ENCODE peak calls at places on chromosomes 3 and 15, in ten cellular contexts. One of them, this sample, is unnamed.

GRCh38 chr3:148950806-148951205 is 40.5 kb upstream of the GYG1 start:
- DNase-seq in IMR-90: peak
- DNase-seq in dorsolateral prefrontal cortex: no peak
- DNase-seq in ovary: no peak
- DNase-seq in psoas muscle: no peak
- DNase-seq in cardiac muscle cell: no peak
- DNase-seq in MM.1S: peak
- DNase-seq in left ventricle myocardium inferior: no peak
- DNase-seq in endodermal cell: no peak
- DNase-seq in right lobe of liver: no peak
- DNase-seq in this sample: no peak

GRCh38 chr15:33547876-33548275 is 237.1 kb downstream of the RYR3 start:
- DNase-seq in left ventricle myocardium inferior: no peak
- DNase-seq in psoas muscle: peak
- DNase-seq in IMR-90: peak
- DNase-seq in MM.1S: peak
- DNase-seq in endodermal cell: peak
- DNase-seq in cardiac muscle cell: peak
- DNase-seq in dorsolateral prefrontal cortex: peak
- DNase-seq in ovary: peak
- DNase-seq in right lobe of liver: no peak
- DNase-seq in this sample: peak

GRCh38 chr3:139318431-139318816 is 25.4 kb upstream of the MRPS22 start:
- DNase-seq in ovary: no peak
- DNase-seq in IMR-90: no peak
- DNase-seq in dorsolateral prefrontal cortex: no peak
- DNase-seq in psoas muscle: no peak
- DNase-seq in MM.1S: no peak
- DNase-seq in endodermal cell: no peak
- DNase-seq in left ventricle myocardium inferior: no peak
- DNase-seq in right lobe of liver: no peak
- DNase-seq in cardiac muscle cell: no peak
- DNase-seq in this sample: no peak

GRCh38 chr15:92580933-92581445 is 74.6 kb downstream of the FAM174B start:
- DNase-seq in right lobe of liver: no peak
- DNase-seq in cardiac muscle cell: no peak
- DNase-seq in MM.1S: no peak
- DNase-seq in left ventricle myocardium inferior: no peak
- DNase-seq in dorsolateral prefrontal cortex: no peak
- DNase-seq in psoas muscle: no peak
- DNase-seq in ovary: no peak
- DNase-seq in endodermal cell: no peak
- DNase-seq in IMR-90: no peak
- DNase-seq in this sample: no peak

GRCh38 chr15:63482874-63483323 is 21.5 kb upstream of the USP3 start:
- DNase-seq in dorsolateral prefrontal cortex: no peak
- DNase-seq in MM.1S: no peak
- DNase-seq in psoas muscle: no peak
- DNase-seq in ovary: no peak
- DNase-seq in cardiac muscle cell: no peak
- DNase-seq in IMR-90: no peak
- DNase-seq in right lobe of liver: no peak
- DNase-seq in left ventricle myocardium inferior: no peak
- DNase-seq in endodermal cell: no peak
- DNase-seq in this sample: no peak

GRCh38 chr15:83978588-83978987 is 257.0 kb upstream of the GOLGA6L4 start:
- DNase-seq in cardiac muscle cell: no peak
- DNase-seq in endodermal cell: no peak
- DNase-seq in MM.1S: no peak
- DNase-seq in IMR-90: no peak
- DNase-seq in dorsolateral prefrontal cortex: no peak
- DNase-seq in ovary: no peak
- DNase-seq in left ventricle myocardium inferior: no peak
- DNase-seq in right lobe of liver: no peak
- DNase-seq in psoas muscle: no peak
- DNase-seq in this sample: no peak

GRCh38 chr3:138439646-138440045 is 5.2 kb downstream of the ESYT3 start:
- DNase-seq in cardiac muscle cell: no peak
- DNase-seq in IMR-90: no peak
- DNase-seq in ovary: no peak
- DNase-seq in endodermal cell: peak
- DNase-seq in dorsolateral prefrontal cortex: no peak
- DNase-seq in left ventricle myocardium inferior: no peak
- DNase-seq in psoas muscle: no peak
- DNase-seq in MM.1S: no peak
- DNase-seq in right lobe of liver: no peak
- DNase-seq in this sample: no peak

GRCh38 chr15:66591322-66591862 is 25.6 kb upstream of the LCTL start:
- DNase-seq in dorsolateral prefrontal cortex: no peak
- DNase-seq in MM.1S: no peak
- DNase-seq in psoas muscle: no peak
- DNase-seq in left ventricle myocardium inferior: no peak
- DNase-seq in endodermal cell: no peak
- DNase-seq in right lobe of liver: no peak
- DNase-seq in IMR-90: no peak
- DNase-seq in cardiac muscle cell: no peak
- DNase-seq in ovary: no peak
- DNase-seq in this sample: no peak

DNA sequence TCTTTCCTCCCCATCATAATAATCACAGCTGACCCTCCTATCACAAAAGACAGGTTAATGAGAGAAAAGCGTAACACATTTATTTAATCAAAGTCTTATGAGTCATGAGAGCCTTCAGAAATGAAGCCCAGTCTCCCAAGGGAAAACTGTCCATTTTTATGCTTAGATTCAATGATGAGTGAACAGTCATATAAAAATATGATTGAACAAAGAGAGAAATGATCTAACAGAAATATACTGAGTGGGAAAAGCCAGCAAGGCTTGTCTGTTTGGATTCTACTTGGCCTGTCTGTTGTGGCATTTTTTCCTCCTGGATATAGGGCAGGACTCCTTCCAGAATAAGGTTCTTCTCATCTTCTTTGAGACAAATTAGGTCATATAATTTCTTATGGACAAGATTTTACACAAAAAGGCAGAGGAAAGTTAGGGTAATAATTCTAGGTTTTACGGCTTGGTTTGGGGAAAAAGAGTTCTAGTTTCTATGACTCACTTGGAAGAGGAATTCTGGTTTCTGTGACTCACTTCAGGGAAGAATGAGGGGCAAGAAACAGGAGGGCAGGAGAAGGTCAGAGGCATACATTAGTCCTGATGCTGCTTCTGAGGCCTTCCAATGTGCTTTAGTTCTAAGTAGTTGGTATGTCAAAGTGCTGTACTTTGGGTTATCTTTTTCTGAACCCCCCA is 534.2 kb downstream of the ZIC1 start:
- DNase-seq in dorsolateral prefrontal cortex: no peak
- DNase-seq in IMR-90: peak
- DNase-seq in psoas muscle: no peak
- DNase-seq in right lobe of liver: no peak
- DNase-seq in cardiac muscle cell: no peak
- DNase-seq in ovary: no peak
- DNase-seq in left ventricle myocardium inferior: no peak
- DNase-seq in MM.1S: no peak
- DNase-seq in endodermal cell: no peak
- DNase-seq in this sample: no peak
- H3K27ac ChIP-seq in dorsolateral prefrontal cortex: peak
- H3K27ac ChIP-seq in IMR-90: peak
- H3K27ac ChIP-seq in psoas muscle: no peak
- H3K27ac ChIP-seq in right lobe of liver: no peak
- H3K27ac ChIP-seq in cardiac muscle cell: no peak
- H3K27ac ChIP-seq in ovary: no peak
- H3K27ac ChIP-seq in left ventricle myocardium inferior: no peak
- H3K27ac ChIP-seq in MM.1S: no peak
- H3K27ac ChIP-seq in endodermal cell: no peak
- H3K27ac ChIP-seq in this sample: no peak

GRCh38 chr3:133486658-133487057 is 86.8 kb downstream of the BFSP2 start:
- DNase-seq in left ventricle myocardium inferior: no peak
- DNase-seq in endodermal cell: no peak
- DNase-seq in cardiac muscle cell: no peak
- DNase-seq in dorsolateral prefrontal cortex: no peak
- DNase-seq in psoas muscle: no peak
- DNase-seq in MM.1S: no peak
- DNase-seq in ovary: no peak
- DNase-seq in IMR-90: no peak
- DNase-seq in right lobe of liver: no peak
- DNase-seq in this sample: no peak

GRCh38 chr3:133489466-133490085 is 83.9 kb upstream of the CDV3 start:
- DNase-seq in psoas muscle: no peak
- DNase-seq in right lobe of liver: no peak
- DNase-seq in IMR-90: peak
- DNase-seq in dorsolateral prefrontal cortex: no peak
- DNase-seq in left ventricle myocardium inferior: no peak
- DNase-seq in MM.1S: no peak
- DNase-seq in ovary: no peak
- DNase-seq in cardiac muscle cell: no peak
- DNase-seq in endodermal cell: peak
- DNase-seq in this sample: no peak

GRCh38 chr3:133487204-133487603 is 86.3 kb upstream of the CDV3 start:
- DNase-seq in right lobe of liver: no peak
- DNase-seq in ovary: no peak
- DNase-seq in endodermal cell: peak
- DNase-seq in IMR-90: no peak
- DNase-seq in cardiac muscle cell: no peak
- DNase-seq in dorsolateral prefrontal cortex: no peak
- DNase-seq in psoas muscle: no peak
- DNase-seq in MM.1S: no peak
- DNase-seq in left ventricle myocardium inferior: no peak
- DNase-seq in this sample: no peak

GRCh38 chr3:133488785-133489367 is 84.6 kb upstream of the CDV3 start:
- DNase-seq in cardiac muscle cell: peak
- DNase-seq in right lobe of liver: no peak
- DNase-seq in left ventricle myocardium inferior: no peak
- DNase-seq in dorsolateral prefrontal cortex: no peak
- DNase-seq in IMR-90: peak
- DNase-seq in endodermal cell: peak
- DNase-seq in ovary: no peak
- DNase-seq in psoas muscle: no peak
- DNase-seq in MM.1S: peak
- DNase-seq in this sample: no peak

GRCh38 chr3:133487920-133488540 is 85.5 kb upstream of the CDV3 start:
- DNase-seq in MM.1S: no peak
- DNase-seq in IMR-90: peak
- DNase-seq in ovary: no peak
- DNase-seq in dorsolateral prefrontal cortex: no peak
- DNase-seq in endodermal cell: peak
- DNase-seq in psoas muscle: no peak
- DNase-seq in left ventricle myocardium inferior: no peak
- DNase-seq in right lobe of liver: no peak
- DNase-seq in cardiac muscle cell: no peak
- DNase-seq in this sample: no peak
- TF ChIP-seq CTCF in MM.1S: peak
- TF ChIP-seq CTCF in IMR-90: peak
- TF ChIP-seq CTCF in ovary: no peak
- TF ChIP-seq CTCF in dorsolateral prefrontal cortex: peak
- TF ChIP-seq CTCF in endodermal cell: peak
- TF ChIP-seq CTCF in psoas muscle: peak
- TF ChIP-seq CTCF in left ventricle myocardium inferior: peak
- TF ChIP-seq CTCF in right lobe of liver: peak
- TF ChIP-seq CTCF in cardiac muscle cell: peak
- TF ChIP-seq CTCF in this sample: no peak

GRCh38 chr3:38649500-38650247 is at the start of gene SCN5A:
- DNase-seq in psoas muscle: peak
- DNase-seq in left ventricle myocardium inferior: peak
- DNase-seq in right lobe of liver: no peak
- DNase-seq in endodermal cell: peak
- DNase-seq in MM.1S: peak
- DNase-seq in IMR-90: no peak
- DNase-seq in cardiac muscle cell: peak
- DNase-seq in dorsolateral prefrontal cortex: no peak
- DNase-seq in ovary: peak
- DNase-seq in this sample: peak

GRCh38 chr3:38651153-38651789 is 1.8 kb upstream of the SCN5A start:
- DNase-seq in right lobe of liver: peak
- DNase-seq in dorsolateral prefrontal cortex: peak
- DNase-seq in MM.1S: peak
- DNase-seq in psoas muscle: peak
- DNase-seq in endodermal cell: peak
- DNase-seq in left ventricle myocardium inferior: peak
- DNase-seq in ovary: peak
- DNase-seq in IMR-90: peak
- DNase-seq in cardiac muscle cell: peak
- DNase-seq in this sample: peak

GRCh38 chr3:38648024-38648658 is 1.3 kb downstream of the SCN5A start:
- DNase-seq in IMR-90: no peak
- DNase-seq in dorsolateral prefrontal cortex: no peak
- DNase-seq in ovary: no peak
- DNase-seq in left ventricle myocardium inferior: no peak
- DNase-seq in psoas muscle: no peak
- DNase-seq in right lobe of liver: no peak
- DNase-seq in MM.1S: no peak
- DNase-seq in endodermal cell: peak
- DNase-seq in cardiac muscle cell: no peak
- DNase-seq in this sample: no peak

GRCh38 chr3:38648659-38649499 is 608 bp downstream of the SCN5A start:
- DNase-seq in left ventricle myocardium inferior: no peak
- DNase-seq in psoas muscle: peak
- DNase-seq in IMR-90: no peak
- DNase-seq in dorsolateral prefrontal cortex: no peak
- DNase-seq in cardiac muscle cell: no peak
- DNase-seq in ovary: no peak
- DNase-seq in MM.1S: no peak
- DNase-seq in endodermal cell: no peak
- DNase-seq in right lobe of liver: no peak
- DNase-seq in this sample: no peak

DNA sequence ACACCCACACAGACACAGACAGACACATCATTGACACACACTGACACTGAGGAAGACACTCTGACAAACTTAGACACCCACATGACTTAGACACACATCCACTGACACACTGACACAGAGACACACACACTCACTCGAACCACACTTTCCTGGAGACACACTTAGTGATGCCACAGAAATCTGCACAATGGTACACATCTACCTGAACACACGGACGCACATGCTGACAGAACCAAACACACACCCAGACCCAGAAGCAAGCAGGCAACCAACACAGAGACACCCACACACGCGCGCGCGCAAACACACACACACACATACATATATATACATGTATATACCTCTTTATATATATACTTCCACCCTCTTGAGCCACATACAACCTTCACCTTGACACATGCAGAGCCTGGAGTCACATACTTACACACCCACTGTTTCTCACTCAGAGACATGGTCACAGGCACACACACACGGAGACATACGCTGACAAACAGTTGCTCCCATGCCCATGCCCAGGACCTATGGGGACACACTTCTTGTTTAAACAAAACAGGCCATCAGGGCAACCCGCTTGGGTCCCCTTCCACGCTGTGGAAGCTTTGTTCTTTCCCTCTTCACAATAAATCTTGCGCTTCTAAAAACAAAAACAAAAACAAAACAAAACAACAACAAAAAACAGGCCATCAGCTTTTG is 907 bp upstream of the SCN5A start:
- DNase-seq in endodermal cell: peak
- DNase-seq in right lobe of liver: no peak
- DNase-seq in dorsolateral prefrontal cortex: no peak
- DNase-seq in IMR-90: no peak
- DNase-seq in cardiac muscle cell: no peak
- DNase-seq in psoas muscle: no peak
- DNase-seq in ovary: no peak
- DNase-seq in MM.1S: no peak
- DNase-seq in left ventricle myocardium inferior: no peak
- DNase-seq in this sample: no peak
- H3K27ac ChIP-seq in endodermal cell: no peak
- H3K27ac ChIP-seq in right lobe of liver: no peak
- H3K27ac ChIP-seq in dorsolateral prefrontal cortex: no peak
- H3K27ac ChIP-seq in IMR-90: no peak
- H3K27ac ChIP-seq in cardiac muscle cell: no peak
- H3K27ac ChIP-seq in psoas muscle: no peak
- H3K27ac ChIP-seq in ovary: no peak
- H3K27ac ChIP-seq in MM.1S: no peak
- H3K27ac ChIP-seq in left ventricle myocardium inferior: peak
- H3K27ac ChIP-seq in this sample: no peak

GRCh38 chr3:53170325-53171108 is 9.5 kb downstream of the PRKCD start:
- DNase-seq in ovary: no peak
- DNase-seq in IMR-90: no peak
- DNase-seq in dorsolateral prefrontal cortex: no peak
- DNase-seq in right lobe of liver: no peak
- DNase-seq in MM.1S: peak
- DNase-seq in endodermal cell: no peak
- DNase-seq in cardiac muscle cell: no peak
- DNase-seq in psoas muscle: no peak
- DNase-seq in left ventricle myocardium inferior: no peak
- DNase-seq in this sample: no peak

GRCh38 chr3:53167418-53168174 is 6.6 kb downstream of the PRKCD start:
- DNase-seq in left ventricle myocardium inferior: no peak
- DNase-seq in psoas muscle: no peak
- DNase-seq in MM.1S: no peak
- DNase-seq in IMR-90: no peak
- DNase-seq in dorsolateral prefrontal cortex: no peak
- DNase-seq in right lobe of liver: no peak
- DNase-seq in ovary: no peak
- DNase-seq in endodermal cell: no peak
- DNase-seq in cardiac muscle cell: no peak
- DNase-seq in this sample: no peak

GRCh38 chr3:53169832-53170324 is 8.9 kb downstream of the PRKCD start:
- DNase-seq in cardiac muscle cell: no peak
- DNase-seq in psoas muscle: no peak
- DNase-seq in right lobe of liver: no peak
- DNase-seq in endodermal cell: no peak
- DNase-seq in ovary: no peak
- DNase-seq in IMR-90: no peak
- DNase-seq in dorsolateral prefrontal cortex: no peak
- DNase-seq in left ventricle myocardium inferior: no peak
- DNase-seq in MM.1S: no peak
- DNase-seq in this sample: no peak

GRCh38 chr3:53168175-53168923 is 7.3 kb downstream of the PRKCD start:
- DNase-seq in MM.1S: no peak
- DNase-seq in dorsolateral prefrontal cortex: no peak
- DNase-seq in ovary: no peak
- DNase-seq in endodermal cell: no peak
- DNase-seq in IMR-90: no peak
- DNase-seq in right lobe of liver: no peak
- DNase-seq in psoas muscle: no peak
- DNase-seq in cardiac muscle cell: no peak
- DNase-seq in left ventricle myocardium inferior: peak
- DNase-seq in this sample: no peak

DNA sequence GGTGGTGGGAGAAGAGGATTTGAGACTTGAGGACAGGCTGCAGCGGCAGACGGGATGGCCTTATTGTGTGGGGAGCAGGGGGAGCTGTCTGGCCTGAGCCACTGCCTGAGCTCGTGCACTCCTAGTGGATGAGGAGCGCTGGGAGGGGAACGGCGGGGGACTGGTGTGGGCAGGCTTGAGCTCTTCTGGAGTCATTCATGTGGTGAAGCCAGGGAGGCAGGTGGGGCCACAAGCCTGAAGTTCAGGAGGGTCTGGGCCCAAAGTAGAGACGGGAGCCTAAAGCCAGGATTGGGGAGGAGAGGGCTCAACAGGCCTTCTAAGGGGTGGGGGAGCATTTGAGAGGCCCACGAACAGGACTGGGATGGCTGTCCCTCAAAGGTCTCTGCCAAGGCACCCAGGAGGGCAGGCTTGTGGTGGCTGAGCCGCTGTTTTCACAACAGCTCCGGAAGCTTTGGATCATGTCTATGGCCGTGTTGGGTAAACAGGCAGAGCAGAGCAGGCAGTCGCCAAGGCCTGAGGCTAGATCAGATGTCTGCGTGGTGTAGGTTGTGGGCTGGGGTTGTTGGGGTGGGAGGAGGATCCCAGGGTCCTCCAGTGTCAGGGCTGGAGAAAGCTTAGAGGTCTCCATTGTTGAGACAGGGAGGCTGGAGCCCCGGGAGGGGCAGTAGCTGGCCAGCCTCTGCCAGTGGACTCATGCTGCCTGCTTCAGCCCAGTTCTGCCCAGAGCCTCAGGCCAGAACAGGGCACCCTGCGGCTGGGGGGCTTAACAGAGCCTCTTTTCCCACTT is 8.2 kb downstream of the PRKCD start:
- DNase-seq in cardiac muscle cell: no peak
- DNase-seq in ovary: no peak
- DNase-seq in right lobe of liver: no peak
- DNase-seq in MM.1S: no peak
- DNase-seq in dorsolateral prefrontal cortex: no peak
- DNase-seq in left ventricle myocardium inferior: no peak
- DNase-seq in psoas muscle: no peak
- DNase-seq in endodermal cell: peak
- DNase-seq in IMR-90: no peak
- DNase-seq in this sample: peak
- TF ChIP-seq CTCF in cardiac muscle cell: no peak
- TF ChIP-seq CTCF in ovary: no peak
- TF ChIP-seq CTCF in right lobe of liver: no peak
- TF ChIP-seq CTCF in MM.1S: no peak
- TF ChIP-seq CTCF in dorsolateral prefrontal cortex: no peak
- TF ChIP-seq CTCF in left ventricle myocardium inferior: no peak
- TF ChIP-seq CTCF in psoas muscle: no peak
- TF ChIP-seq CTCF in endodermal cell: no peak
- TF ChIP-seq CTCF in IMR-90: no peak
- TF ChIP-seq CTCF in this sample: peak